ENCODE peak calls at places on chromosome 6, in ten cellular contexts. One of them, this sample, is unnamed. For H3K36me3, the result is how much of the 10 kb centered on the place peaks cover.

GRCh38 chr6:16976418-16977183 is 125.2 kb upstream of the STMND1 start:
- DNase-seq in heart left ventricle: no peak
- DNase-seq in stomach: no peak
- DNase-seq in adrenal gland: no peak
- DNase-seq in transverse colon: no peak
- DNase-seq in uterus: no peak
- DNase-seq in breast epithelium: no peak
- DNase-seq in IMR-90: no peak
- DNase-seq in K562: no peak
- DNase-seq in ovary: no peak
- DNase-seq in this sample: no peak

GRCh38 chr6:145844933-145845531 is 30.4 kb upstream of the FBXO30 start:
- DNase-seq in heart left ventricle: peak
- DNase-seq in stomach: no peak
- DNase-seq in adrenal gland: no peak
- DNase-seq in transverse colon: no peak
- DNase-seq in uterus: no peak
- DNase-seq in breast epithelium: no peak
- DNase-seq in IMR-90: no peak
- DNase-seq in K562: peak
- DNase-seq in ovary: no peak
- DNase-seq in this sample: no peak

GRCh38 chr6:73984851-73985250 is 288.8 kb downstream of the CD109 start:
- DNase-seq in heart left ventricle: no peak
- DNase-seq in stomach: no peak
- DNase-seq in adrenal gland: no peak
- DNase-seq in transverse colon: no peak
- DNase-seq in uterus: no peak
- DNase-seq in breast epithelium: no peak
- DNase-seq in IMR-90: no peak
- DNase-seq in K562: no peak
- DNase-seq in ovary: no peak
- DNase-seq in this sample: no peak

GRCh38 chr6:131292145-131292938 is 157.1 kb downstream of the AKAP7 start:
- DNase-seq in heart left ventricle: no peak
- DNase-seq in stomach: no peak
- DNase-seq in adrenal gland: no peak
- DNase-seq in transverse colon: no peak
- DNase-seq in uterus: no peak
- DNase-seq in breast epithelium: no peak
- DNase-seq in IMR-90: no peak
- DNase-seq in K562: no peak
- DNase-seq in ovary: no peak
- DNase-seq in this sample: peak

GRCh38 chr6:138382498-138383265 is 5.0 kb downstream of the SMIM28 start:
- DNase-seq in heart left ventricle: no peak
- DNase-seq in stomach: no peak
- DNase-seq in adrenal gland: no peak
- DNase-seq in transverse colon: no peak
- DNase-seq in uterus: no peak
- DNase-seq in breast epithelium: no peak
- DNase-seq in IMR-90: no peak
- DNase-seq in K562: no peak
- DNase-seq in ovary: no peak
- DNase-seq in this sample: no peak

GRCh38 chr6:154683756-154684523 is 49.3 kb upstream of the SCAF8 start:
- DNase-seq in heart left ventricle: no peak
- DNase-seq in stomach: no peak
- DNase-seq in adrenal gland: no peak
- DNase-seq in transverse colon: no peak
- DNase-seq in uterus: no peak
- DNase-seq in breast epithelium: no peak
- DNase-seq in IMR-90: peak
- DNase-seq in K562: no peak
- DNase-seq in ovary: no peak
- DNase-seq in this sample: no peak

GRCh38 chr6:104940238-104940880 is 16.5 kb upstream of the LIN28B start:
- DNase-seq in heart left ventricle: no peak
- DNase-seq in stomach: no peak
- DNase-seq in adrenal gland: no peak
- DNase-seq in transverse colon: no peak
- DNase-seq in uterus: no peak
- DNase-seq in breast epithelium: no peak
- DNase-seq in IMR-90: no peak
- DNase-seq in K562: no peak
- DNase-seq in ovary: no peak
- DNase-seq in this sample: no peak

GRCh38 chr6:133923938-133924593 is 29.0 kb upstream of the TBPL1 start:
- DNase-seq in heart left ventricle: peak
- DNase-seq in stomach: peak
- DNase-seq in adrenal gland: peak
- DNase-seq in transverse colon: peak
- DNase-seq in uterus: peak
- DNase-seq in breast epithelium: peak
- DNase-seq in IMR-90: peak
- DNase-seq in K562: peak
- DNase-seq in ovary: peak
- DNase-seq in this sample: peak

GRCh38 chr6:56048601-56049000 is 173.2 kb upstream of the BMP5 start:
- DNase-seq in heart left ventricle: no peak
- DNase-seq in stomach: no peak
- DNase-seq in adrenal gland: no peak
- DNase-seq in transverse colon: no peak
- DNase-seq in uterus: no peak
- DNase-seq in breast epithelium: no peak
- DNase-seq in IMR-90: no peak
- DNase-seq in K562: no peak
- DNase-seq in ovary: no peak
- DNase-seq in this sample: no peak

GRCh38 chr6:20539387-20539786 is 5.1 kb downstream of the CDKAL1 start:
- DNase-seq in heart left ventricle: no peak
- DNase-seq in stomach: no peak
- DNase-seq in adrenal gland: no peak
- DNase-seq in transverse colon: no peak
- DNase-seq in uterus: no peak
- DNase-seq in breast epithelium: no peak
- DNase-seq in IMR-90: no peak
- DNase-seq in K562: no peak
- DNase-seq in ovary: no peak
- DNase-seq in this sample: peak

GRCh38 chr6:47593979-47594378 is 104.4 kb upstream of the ADGRF4 start:
- DNase-seq in heart left ventricle: no peak
- DNase-seq in stomach: no peak
- DNase-seq in adrenal gland: no peak
- DNase-seq in transverse colon: no peak
- DNase-seq in uterus: no peak
- DNase-seq in breast epithelium: no peak
- DNase-seq in IMR-90: no peak
- DNase-seq in K562: no peak
- DNase-seq in ovary: no peak
- DNase-seq in this sample: no peak

GRCh38 chr6:98957440-98957839 is 9.7 kb upstream of the FBXL4 start:
- DNase-seq in heart left ventricle: no peak
- DNase-seq in stomach: no peak
- DNase-seq in adrenal gland: peak
- DNase-seq in transverse colon: peak
- DNase-seq in uterus: peak
- DNase-seq in breast epithelium: peak
- DNase-seq in IMR-90: peak
- DNase-seq in K562: no peak
- DNase-seq in ovary: no peak
- DNase-seq in this sample: peak

GRCh38 chr6:106161893-106162292 is 75.8 kb downstream of the PRDM1 start:
- DNase-seq in heart left ventricle: no peak
- DNase-seq in stomach: no peak
- DNase-seq in adrenal gland: no peak
- DNase-seq in transverse colon: no peak
- DNase-seq in uterus: no peak
- DNase-seq in breast epithelium: no peak
- DNase-seq in IMR-90: no peak
- DNase-seq in K562: no peak
- DNase-seq in ovary: no peak
- DNase-seq in this sample: no peak

GRCh38 chr6:1313755-1314503 is 2.0 kb downstream of the FOXQ1 start:
- DNase-seq in heart left ventricle: no peak
- DNase-seq in stomach: peak
- DNase-seq in adrenal gland: no peak
- DNase-seq in transverse colon: peak
- DNase-seq in uterus: no peak
- DNase-seq in breast epithelium: no peak
- DNase-seq in IMR-90: no peak
- DNase-seq in K562: no peak
- DNase-seq in ovary: no peak
- DNase-seq in this sample: peak

GRCh38 chr6:162856885-162857284 is 129.1 kb downstream of the PACRG start:
- DNase-seq in heart left ventricle: peak
- DNase-seq in stomach: no peak
- DNase-seq in adrenal gland: peak
- DNase-seq in transverse colon: peak
- DNase-seq in uterus: no peak
- DNase-seq in breast epithelium: peak
- DNase-seq in IMR-90: peak
- DNase-seq in K562: peak
- DNase-seq in ovary: no peak
- DNase-seq in this sample: peak

DNA sequence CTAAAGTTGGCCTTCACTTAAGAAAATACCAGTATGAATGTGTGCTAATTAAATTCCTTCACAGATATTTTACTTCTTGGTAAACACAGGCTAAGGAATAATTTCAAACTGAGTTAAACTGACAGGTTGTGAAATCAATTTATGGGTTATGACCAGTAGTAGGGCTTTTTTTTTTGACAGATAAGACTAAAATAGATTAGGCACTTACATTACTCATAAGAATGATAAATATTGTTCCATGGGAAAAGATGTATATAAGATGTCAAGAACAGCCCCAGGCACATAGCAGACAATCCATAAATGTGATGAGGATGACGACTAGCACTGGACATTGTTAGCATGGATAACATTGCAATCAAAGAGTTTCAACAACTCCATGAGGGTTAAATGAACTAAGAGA is 22.9 kb downstream of the NT5E start:
- DNase-seq in heart left ventricle: no peak
- DNase-seq in stomach: no peak
- DNase-seq in adrenal gland: no peak
- DNase-seq in transverse colon: no peak
- DNase-seq in uterus: no peak
- DNase-seq in breast epithelium: no peak
- DNase-seq in IMR-90: peak
- DNase-seq in K562: no peak
- DNase-seq in ovary: no peak
- DNase-seq in this sample: no peak
- H3K36me3 ChIP-seq in heart left ventricle: under half
- H3K36me3 ChIP-seq in stomach: under half
- H3K36me3 ChIP-seq in adrenal gland: under half
- H3K36me3 ChIP-seq in transverse colon: under half
- H3K36me3 ChIP-seq in uterus: under half
- H3K36me3 ChIP-seq in breast epithelium: under half
- H3K36me3 ChIP-seq in IMR-90: under half
- H3K36me3 ChIP-seq in K562: under half
- H3K36me3 ChIP-seq in ovary: under half
- H3K36me3 ChIP-seq in this sample: under half

DNA sequence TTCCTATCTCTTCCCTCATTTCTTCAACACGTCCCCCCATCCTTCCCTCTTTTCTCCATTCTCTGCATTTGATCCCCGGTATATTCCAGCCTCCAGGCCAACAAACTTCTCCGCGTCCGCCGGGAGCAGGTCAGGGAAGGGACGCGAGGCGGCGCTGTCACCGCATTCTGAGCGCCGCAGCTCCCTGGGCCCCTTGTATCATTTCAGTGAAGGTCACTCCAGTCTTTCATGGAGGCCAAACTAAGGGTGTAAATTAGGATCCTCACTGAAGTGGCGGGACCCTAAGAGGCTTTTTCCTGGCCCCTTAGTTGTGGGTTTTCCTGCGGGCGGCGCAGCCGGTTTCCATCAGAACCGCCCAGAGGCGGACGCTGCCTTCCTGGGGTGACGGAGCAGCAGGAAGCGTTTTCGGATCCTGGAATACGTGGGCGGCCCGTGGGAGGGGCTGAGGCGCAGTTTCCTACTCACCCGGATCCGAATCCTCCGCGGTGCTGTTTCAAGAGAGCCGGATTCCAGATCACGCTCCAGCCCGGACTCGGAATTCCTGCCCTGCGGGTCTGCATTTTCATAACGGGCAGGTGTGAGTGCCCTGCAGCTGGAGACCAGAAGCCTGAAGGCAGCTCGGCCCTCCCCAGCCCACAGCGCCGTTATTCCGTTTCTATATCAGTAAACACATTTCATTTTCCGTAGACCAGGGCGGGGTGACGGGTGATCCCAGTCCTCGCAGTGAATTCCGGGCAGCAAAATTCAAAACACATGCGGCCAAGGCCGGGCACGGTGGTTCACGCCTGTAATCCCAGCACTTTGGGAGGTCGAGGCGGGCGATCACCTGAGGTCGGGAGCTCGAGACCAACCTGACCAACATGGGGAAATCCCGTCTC is 3.6 kb upstream of the MICA start:
- DNase-seq in heart left ventricle: peak
- DNase-seq in stomach: peak
- DNase-seq in adrenal gland: peak
- DNase-seq in transverse colon: peak
- DNase-seq in uterus: peak
- DNase-seq in breast epithelium: peak
- DNase-seq in IMR-90: peak
- DNase-seq in K562: peak
- DNase-seq in ovary: peak
- DNase-seq in this sample: peak
- TF ChIP-seq POLR2A in heart left ventricle: peak
- TF ChIP-seq POLR2A in stomach: no peak
- TF ChIP-seq POLR2A in adrenal gland: no peak
- TF ChIP-seq POLR2A in transverse colon: peak
- TF ChIP-seq POLR2A in uterus: peak
- TF ChIP-seq POLR2A in breast epithelium: no peak
- TF ChIP-seq POLR2A in IMR-90: peak
- TF ChIP-seq POLR2A in K562: peak
- TF ChIP-seq POLR2A in ovary: peak
- TF ChIP-seq POLR2A in this sample: no peak

DNA sequence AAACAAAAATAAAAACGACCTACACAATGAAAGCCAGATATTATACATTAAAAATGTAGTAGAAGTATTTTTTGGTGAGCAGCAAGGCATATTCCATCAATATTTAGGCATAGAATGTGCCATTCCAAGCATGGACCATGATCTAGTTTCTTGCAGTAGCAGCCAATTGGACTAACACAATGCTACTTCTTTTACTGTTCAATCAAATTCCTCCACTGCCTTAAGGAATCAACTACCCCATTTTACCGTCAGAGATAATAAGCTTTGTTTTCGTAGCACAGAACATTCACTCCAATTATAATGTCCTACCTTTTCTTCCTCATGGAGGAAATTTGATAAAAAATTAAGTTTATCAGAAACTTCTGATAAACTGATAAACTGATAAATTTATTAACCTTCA is 1.3 kb downstream of the LATS1 start:
- DNase-seq in heart left ventricle: no peak
- DNase-seq in stomach: no peak
- DNase-seq in adrenal gland: no peak
- DNase-seq in transverse colon: no peak
- DNase-seq in uterus: no peak
- DNase-seq in breast epithelium: no peak
- DNase-seq in IMR-90: peak
- DNase-seq in K562: no peak
- DNase-seq in ovary: no peak
- DNase-seq in this sample: no peak
- H3K4me3 ChIP-seq in heart left ventricle: peak
- H3K4me3 ChIP-seq in stomach: peak
- H3K4me3 ChIP-seq in adrenal gland: no peak
- H3K4me3 ChIP-seq in transverse colon: peak
- H3K4me3 ChIP-seq in uterus: no peak
- H3K4me3 ChIP-seq in breast epithelium: peak
- H3K4me3 ChIP-seq in IMR-90: peak
- H3K4me3 ChIP-seq in K562: peak
- H3K4me3 ChIP-seq in ovary: peak
- H3K4me3 ChIP-seq in this sample: peak

GRCh38 chr6:139766796-139767195 is 392.3 kb upstream of the CITED2 start:
- DNase-seq in heart left ventricle: no peak
- DNase-seq in stomach: no peak
- DNase-seq in adrenal gland: no peak
- DNase-seq in transverse colon: no peak
- DNase-seq in uterus: no peak
- DNase-seq in breast epithelium: no peak
- DNase-seq in IMR-90: no peak
- DNase-seq in K562: no peak
- DNase-seq in ovary: no peak
- DNase-seq in this sample: no peak
- H3K36me3 ChIP-seq in heart left ventricle: under half
- H3K36me3 ChIP-seq in stomach: under half
- H3K36me3 ChIP-seq in adrenal gland: under half
- H3K36me3 ChIP-seq in transverse colon: under half
- H3K36me3 ChIP-seq in uterus: under half
- H3K36me3 ChIP-seq in breast epithelium: under half
- H3K36me3 ChIP-seq in IMR-90: under half
- H3K36me3 ChIP-seq in K562: under half
- H3K36me3 ChIP-seq in ovary: under half
- H3K36me3 ChIP-seq in this sample: under half

This sample was measured in thyroid gland.